ENCODE peak calls at places on chromosome 9, in four cellular contexts. K, P, L and X are unnamed samples.

GRCh38 chr9:81207651-81208050 is 481.7 kb downstream of the TLE1 start:
- DNase-seq in K (no peak), P (no peak), L (no peak), X (no peak)

GRCh38 chr9:83544002-83544698 is 5.9 kb upstream of the FRMD3 start:
- DNase-seq in K (peak), P (no peak), L (peak), X (peak)

GRCh38 chr9:4238522-4238921 is 61.3 kb downstream of the GLIS3 start:
- DNase-seq in K (no peak), P (no peak), L (no peak), X (peak)

GRCh38 chr9:6051511-6051950 is 36.1 kb upstream of the RANBP6 start:
- DNase-seq in K (peak), P (no peak), L (no peak), X (no peak)

GRCh38 chr9:81955625-81956024 is 12.3 kb downstream of the SPATA31D3 start:
- DNase-seq in K (no peak), P (no peak), L (no peak), X (no peak)

GRCh38 chr9:114339130-114339908 is 9.7 kb downstream of the ORM2 start:
- DNase-seq in K (peak), P (peak), L (peak), X (no peak)

GRCh38 chr9:237858-238345 is 23.2 kb downstream of the DOCK8 start:
- DNase-seq in K (no peak), P (no peak), L (no peak), X (no peak)

GRCh38 chr9:87181670-87182069 is 234.4 kb upstream of the GAS1 start:
- DNase-seq in K (no peak), P (no peak), L (no peak), X (no peak)

GRCh38 chr9:19517202-19517942 is 108.6 kb downstream of the ACER2 start:
- DNase-seq in K (peak), P (no peak), L (no peak), X (no peak)

GRCh38 chr9:589723-590122 is 251.8 kb upstream of the DMRT1 start:
- DNase-seq in K (no peak), P (no peak), L (peak), X (no peak)

GRCh38 chr9:18490591-18491370 is 16.8 kb downstream of the ADAMTSL1 start:
- DNase-seq in K (no peak), P (no peak), L (peak), X (no peak)

GRCh38 chr9:126384926-126385325 is 58.3 kb downstream of the MVB12B start:
- DNase-seq in K (no peak), P (no peak), L (no peak), X (no peak)